ENCODE peak calls at places on chromosomes 7 and 10, in four cellular contexts. One of them, this sample, is unnamed.

GRCh38 chr7:84245831-84246230 is 51.2 kb upstream of the SEMA3A start:
- DNase-seq in HepG2: peak
- DNase-seq in GM12878: no peak
- DNase-seq in K562: no peak
- DNase-seq in this sample: no peak

GRCh38 chr10:88792656-88793055 is 9.9 kb upstream of the LIPM start:
- DNase-seq in HepG2: no peak
- DNase-seq in K562: no peak
- DNase-seq in GM12878: peak
- DNase-seq in this sample: no peak

GRCh38 chr7:46651070-46651469 is 730.0 kb upstream of the IGFBP3 start:
- DNase-seq in K562: no peak
- DNase-seq in GM12878: no peak
- DNase-seq in HepG2: no peak
- DNase-seq in this sample: peak

GRCh38 chr10:18607503-18607902 is 43.9 kb downstream of the NSUN6 start:
- DNase-seq in HepG2: peak
- DNase-seq in GM12878: no peak
- DNase-seq in K562: peak
- DNase-seq in this sample: peak

GRCh38 chr10:11921800-11922387 is 98.7 kb downstream of the PROSER2 start:
- DNase-seq in HepG2: no peak
- DNase-seq in GM12878: no peak
- DNase-seq in K562: no peak
- DNase-seq in this sample: no peak

GRCh38 chr7:123876557-123877256 is 31.7 kb downstream of the HYAL4 start:
- DNase-seq in HepG2: no peak
- DNase-seq in K562: no peak
- DNase-seq in GM12878: no peak
- DNase-seq in this sample: no peak

GRCh38 chr10:132308588-132309451 is 1.1 kb upstream of the STK32C start:
- DNase-seq in HepG2: no peak
- DNase-seq in K562: no peak
- DNase-seq in GM12878: no peak
- DNase-seq in this sample: peak

GRCh38 chr7:157609516-157609915 is 272.7 kb downstream of the DNAJB6 start:
- DNase-seq in HepG2: no peak
- DNase-seq in K562: no peak
- DNase-seq in GM12878: no peak
- DNase-seq in this sample: no peak

GRCh38 chr7:84040365-84040764 is 154.2 kb downstream of the SEMA3A start:
- DNase-seq in K562: no peak
- DNase-seq in HepG2: peak
- DNase-seq in GM12878: no peak
- DNase-seq in this sample: no peak

GRCh38 chr10:31188792-31189406 is 130.1 kb upstream of the ZEB1 start:
- DNase-seq in K562: no peak
- DNase-seq in HepG2: no peak
- DNase-seq in GM12878: no peak
- DNase-seq in this sample: no peak

GRCh38 chr10:25026463-25026862 is 10.1 kb downstream of the THNSL1 start:
- DNase-seq in GM12878: no peak
- DNase-seq in HepG2: no peak
- DNase-seq in K562: no peak
- DNase-seq in this sample: no peak

GRCh38 chr10:54064215-54064614 is 736.8 kb downstream of the PCDH15 start:
- DNase-seq in HepG2: no peak
- DNase-seq in GM12878: no peak
- DNase-seq in K562: no peak
- DNase-seq in this sample: no peak

GRCh38 chr7:50204576-50204975 is 99.9 kb upstream of the IKZF1 start:
- DNase-seq in K562: no peak
- DNase-seq in GM12878: no peak
- DNase-seq in HepG2: no peak
- DNase-seq in this sample: no peak

GRCh38 chr7:139943391-139943790 is 114.3 kb downstream of the TBXAS1 start:
- DNase-seq in GM12878: no peak
- DNase-seq in HepG2: no peak
- DNase-seq in K562: no peak
- DNase-seq in this sample: no peak

GRCh38 chr10:103062854-103063642 is 130.0 kb downstream of the NT5C2 start:
- DNase-seq in HepG2: no peak
- DNase-seq in GM12878: no peak
- DNase-seq in K562: no peak
- DNase-seq in this sample: no peak

GRCh38 chr10:16752099-16752498 is 65.1 kb downstream of the RSU1 start:
- DNase-seq in HepG2: no peak
- DNase-seq in K562: no peak
- DNase-seq in GM12878: no peak
- DNase-seq in this sample: no peak

GRCh38 chr7:157116762-157117161 is 22.0 kb upstream of the UBE3C start:
- DNase-seq in K562: peak
- DNase-seq in HepG2: no peak
- DNase-seq in GM12878: no peak
- DNase-seq in this sample: no peak

GRCh38 chr10:132065491-132066105 is at the start of gene JAKMIP3:
- DNase-seq in GM12878: no peak
- DNase-seq in HepG2: peak
- DNase-seq in K562: no peak
- DNase-seq in this sample: peak

GRCh38 chr10:11017575-11018425 is at the start of gene CELF2:
- DNase-seq in HepG2: no peak
- DNase-seq in K562: peak
- DNase-seq in GM12878: no peak
- DNase-seq in this sample: no peak

GRCh38 chr10:34319197-34319846 is 495.8 kb downstream of the PARD3 start:
- DNase-seq in HepG2: peak
- DNase-seq in GM12878: no peak
- DNase-seq in K562: no peak
- DNase-seq in this sample: peak

GRCh38 chr10:73262880-73263279 is 10.4 kb upstream of the MRPS16 start:
- DNase-seq in HepG2: no peak
- DNase-seq in GM12878: no peak
- DNase-seq in K562: no peak
- DNase-seq in this sample: no peak

GRCh38 chr10:110138197-110138812 is 69.1 kb upstream of the MXI1 start:
- DNase-seq in K562: peak
- DNase-seq in HepG2: peak
- DNase-seq in GM12878: no peak
- DNase-seq in this sample: peak

GRCh38 chr7:55128693-55129394 is 110.0 kb downstream of the EGFR start:
- DNase-seq in GM12878: no peak
- DNase-seq in HepG2: no peak
- DNase-seq in K562: no peak
- DNase-seq in this sample: no peak

GRCh38 chr7:519429-519973 is at the start of gene PDGFA:
- DNase-seq in GM12878: no peak
- DNase-seq in K562: peak
- DNase-seq in HepG2: no peak
- DNase-seq in this sample: peak

GRCh38 chr7:35365523-35365922 is 111.6 kb upstream of the TBX20 start:
- DNase-seq in K562: no peak
- DNase-seq in HepG2: no peak
- DNase-seq in GM12878: no peak
- DNase-seq in this sample: no peak

GRCh38 chr7:116802144-116802747 is 60.1 kb upstream of the CAPZA2 start:
- DNase-seq in GM12878: no peak
- DNase-seq in K562: no peak
- DNase-seq in HepG2: no peak
- DNase-seq in this sample: no peak

GRCh38 chr10:118264838-118265470 is 77.2 kb downstream of the FAM204A start:
- DNase-seq in K562: no peak
- DNase-seq in HepG2: no peak
- DNase-seq in GM12878: no peak
- DNase-seq in this sample: no peak

GRCh38 chr10:110919349-110919931 is at the start of gene SHOC2:
- DNase-seq in K562: peak
- DNase-seq in HepG2: no peak
- DNase-seq in GM12878: no peak
- DNase-seq in this sample: peak

GRCh38 chr7:152759655-152760383 is at the start of gene ACTR3B:
- DNase-seq in K562: peak
- DNase-seq in GM12878: no peak
- DNase-seq in HepG2: peak
- DNase-seq in this sample: peak

GRCh38 chr10:74825033-74825370 is 1.4 kb upstream of the KAT6B start:
- DNase-seq in GM12878: no peak
- DNase-seq in K562: no peak
- DNase-seq in HepG2: no peak
- DNase-seq in this sample: peak

DNA sequence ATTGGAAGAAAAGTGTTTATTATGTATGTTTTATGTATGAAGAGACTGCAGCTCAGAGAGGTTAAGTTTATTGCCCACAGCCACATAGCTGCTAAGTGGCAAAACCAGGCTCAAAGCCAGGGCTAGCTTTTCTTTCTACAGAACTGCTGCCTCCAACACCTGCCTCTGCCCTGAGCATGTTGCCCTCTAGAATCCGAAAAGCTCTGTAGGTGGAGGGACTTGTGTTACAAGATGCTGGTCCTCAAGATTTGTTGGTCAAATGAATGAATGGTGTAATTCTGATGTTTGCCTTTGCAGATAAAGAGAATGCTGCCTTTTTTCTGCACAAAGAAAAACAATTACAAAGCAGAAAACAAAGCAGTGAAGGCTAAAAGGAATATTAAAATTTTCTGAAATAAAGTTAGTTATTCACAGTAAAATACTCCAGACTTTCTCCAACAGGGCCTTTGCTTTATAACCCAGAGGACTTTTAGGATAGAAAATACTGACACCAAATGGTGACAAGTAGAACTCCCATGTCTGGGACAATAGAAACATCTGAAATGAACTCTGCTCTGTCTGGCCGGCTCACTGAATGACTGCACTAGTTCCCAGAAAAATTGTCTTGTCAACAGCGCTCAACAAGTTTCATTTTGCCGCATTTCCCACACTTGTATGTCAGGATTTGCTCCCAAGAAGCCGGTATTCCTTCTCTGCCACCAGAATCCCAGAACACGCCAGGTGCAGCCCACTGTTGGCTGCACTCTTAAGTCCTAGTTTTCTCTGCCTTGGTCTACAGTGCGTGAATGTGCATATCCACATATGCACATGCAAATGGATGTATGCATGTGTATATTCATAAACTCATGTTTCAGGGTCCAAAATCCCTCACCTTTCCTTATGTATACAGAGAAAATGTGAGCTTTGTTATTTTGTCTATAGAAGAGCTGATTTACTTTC is 11.0 kb upstream of the DNTT start:
- DNase-seq in GM12878: no peak
- DNase-seq in K562: peak
- DNase-seq in HepG2: peak
- DNase-seq in this sample: peak
- TF ChIP-seq CHD4 in GM12878: no peak
- TF ChIP-seq CHD4 in K562: no peak
- TF ChIP-seq CHD4 in HepG2: no peak
- TF ChIP-seq CHD4 in this sample: no peak

GRCh38 chr7:12674053-12674452 is 13.4 kb upstream of the ARL4A start:
- DNase-seq in HepG2: no peak
- DNase-seq in GM12878: no peak
- DNase-seq in K562: no peak
- DNase-seq in this sample: no peak

GRCh38 chr7:12670071-12670729 is 17.2 kb upstream of the ARL4A start:
- DNase-seq in HepG2: peak
- DNase-seq in GM12878: no peak
- DNase-seq in K562: no peak
- DNase-seq in this sample: no peak

GRCh38 chr7:12670759-12671545 is 16.5 kb upstream of the ARL4A start:
- DNase-seq in GM12878: no peak
- DNase-seq in K562: no peak
- DNase-seq in HepG2: no peak
- DNase-seq in this sample: no peak

DNA sequence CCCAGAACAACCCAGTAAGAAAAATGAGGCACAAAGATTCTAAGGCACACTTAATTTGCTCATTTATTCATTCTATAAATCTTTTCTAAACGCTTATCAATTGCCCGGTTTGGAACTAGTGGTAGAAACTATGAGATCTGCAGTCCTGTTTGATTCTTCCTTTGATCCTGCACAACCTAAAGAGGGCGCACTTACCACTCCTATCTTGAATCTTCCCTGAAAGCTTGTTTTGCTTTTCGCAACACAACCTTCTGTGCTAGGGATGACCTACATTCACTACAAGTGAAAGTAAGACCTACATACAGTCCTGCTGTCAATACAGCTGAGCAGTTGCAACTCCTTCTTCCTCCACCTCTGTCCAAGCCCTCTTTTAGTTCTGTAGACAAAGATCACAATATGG is 12.6 kb upstream of the ARL4A start:
- DNase-seq in HepG2: peak
- DNase-seq in K562: peak
- DNase-seq in GM12878: no peak
- DNase-seq in this sample: no peak
- TF ChIP-seq SMC3 in HepG2: peak
- TF ChIP-seq SMC3 in K562: peak
- TF ChIP-seq SMC3 in GM12878: peak
- TF ChIP-seq SMC3 in this sample: no peak

GRCh38 chr7:3087243-3087642 is 43.6 kb upstream of the CARD11 start:
- DNase-seq in K562: no peak
- DNase-seq in HepG2: no peak
- DNase-seq in GM12878: no peak
- DNase-seq in this sample: no peak

GRCh38 chr7:3089493-3089892 is 45.8 kb upstream of the CARD11 start:
- DNase-seq in K562: peak
- DNase-seq in HepG2: peak
- DNase-seq in GM12878: no peak
- DNase-seq in this sample: peak

GRCh38 chr7:3091631-3092030 is 48.0 kb upstream of the CARD11 start:
- DNase-seq in GM12878: no peak
- DNase-seq in K562: no peak
- DNase-seq in HepG2: no peak
- DNase-seq in this sample: no peak

GRCh38 chr7:3095046-3095445 is 51.4 kb upstream of the CARD11 start:
- DNase-seq in GM12878: no peak
- DNase-seq in K562: no peak
- DNase-seq in HepG2: no peak
- DNase-seq in this sample: no peak

DNA sequence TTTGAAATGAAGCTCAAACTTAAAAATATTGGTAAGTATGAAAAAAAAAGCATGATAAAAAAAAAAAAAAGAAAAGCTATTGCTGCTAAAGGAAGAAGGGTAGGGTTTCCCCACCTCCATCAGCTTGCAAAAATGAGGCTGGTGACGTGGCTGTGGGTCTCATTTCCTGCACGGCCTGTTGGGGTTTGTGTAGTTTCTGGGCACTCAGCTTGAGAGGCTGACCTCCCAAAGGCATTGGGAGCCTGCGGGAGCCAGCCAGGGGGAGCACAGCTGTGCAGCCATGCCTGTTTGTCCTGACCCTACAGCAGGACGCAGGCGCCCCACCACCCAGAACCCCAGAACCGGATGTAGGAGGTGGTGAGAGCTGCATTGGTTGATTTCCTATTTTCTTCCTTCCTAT is 48.8 kb upstream of the CARD11 start:
- DNase-seq in GM12878: peak
- DNase-seq in HepG2: no peak
- DNase-seq in K562: no peak
- DNase-seq in this sample: no peak
- TF ChIP-seq CHD4 in GM12878: no peak
- TF ChIP-seq CHD4 in HepG2: no peak
- TF ChIP-seq CHD4 in K562: no peak
- TF ChIP-seq CHD4 in this sample: no peak

GRCh38 chr10:81679291-81679690 is 195.7 kb upstream of the NRG3 start:
- DNase-seq in HepG2: no peak
- DNase-seq in GM12878: no peak
- DNase-seq in K562: no peak
- DNase-seq in this sample: no peak

GRCh38 chr10:81680374-81680773 is 194.6 kb upstream of the NRG3 start:
- DNase-seq in GM12878: no peak
- DNase-seq in K562: no peak
- DNase-seq in HepG2: no peak
- DNase-seq in this sample: no peak
- TF ChIP-seq SMC3 in GM12878: no peak
- TF ChIP-seq SMC3 in K562: no peak
- TF ChIP-seq SMC3 in HepG2: no peak
- TF ChIP-seq SMC3 in this sample: no peak